ENCODE peak calls at places on chromosome 6, in four cellular contexts. One of them, this sample, is unnamed.

GRCh38 chr6:105562027-105562426 is 159.1 kb upstream of the PREP start:
- DNase-seq in WTC11: no peak
- DNase-seq in SK-N-SH: no peak
- DNase-seq in HepG2: no peak
- DNase-seq in this sample: no peak

GRCh38 chr6:109690373-109690739 is 646 bp downstream of the AK9 start:
- DNase-seq in WTC11: peak; percentile 88
- DNase-seq in HepG2: peak; percentile 15
- DNase-seq in SK-N-SH: peak; percentile 62
- DNase-seq in this sample: peak; percentile 69

GRCh38 chr6:170132011-170132521 is 158.8 kb downstream of the DLL1 start:
- DNase-seq in SK-N-SH: no peak
- DNase-seq in WTC11: no peak
- DNase-seq in HepG2: no peak
- DNase-seq in this sample: no peak

GRCh38 chr6:4313044-4313686 is 177.8 kb upstream of the ECI2 start:
- DNase-seq in SK-N-SH: no peak
- DNase-seq in WTC11: no peak
- DNase-seq in HepG2: no peak
- DNase-seq in this sample: no peak

GRCh38 chr6:63573899-63574553 is 1.7 kb downstream of the LOC128125822 start:
- DNase-seq in WTC11: peak; percentile 29
- DNase-seq in HepG2: peak; percentile 87
- DNase-seq in SK-N-SH: peak; percentile 60
- DNase-seq in this sample: peak; percentile 82

GRCh38 chr6:107807186-107807585 is 16.9 kb downstream of the SCML4 start:
- DNase-seq in SK-N-SH: no peak
- DNase-seq in HepG2: no peak
- DNase-seq in WTC11: no peak
- DNase-seq in this sample: no peak

GRCh38 chr6:17505062-17505476 is 95.0 kb upstream of the FAM8A1 start:
- DNase-seq in HepG2: peak; percentile 15
- DNase-seq in WTC11: no peak
- DNase-seq in SK-N-SH: peak; percentile 32
- DNase-seq in this sample: no peak

GRCh38 chr6:39188577-39188976 is 40.7 kb downstream of the KCNK5 start:
- DNase-seq in HepG2: no peak
- DNase-seq in WTC11: no peak
- DNase-seq in SK-N-SH: no peak
- DNase-seq in this sample: peak; percentile 53

GRCh38 chr6:98634569-98634968 is 199.8 kb upstream of the POU3F2 start:
- DNase-seq in SK-N-SH: no peak
- DNase-seq in WTC11: peak; percentile 24
- DNase-seq in HepG2: no peak
- DNase-seq in this sample: no peak

GRCh38 chr6:11358904-11359840 is 126.7 kb upstream of the NEDD9 start:
- DNase-seq in WTC11: no peak
- DNase-seq in SK-N-SH: no peak
- DNase-seq in HepG2: peak; percentile 93
- DNase-seq in this sample: no peak

GRCh38 chr6:44897286-44897685 is 430.8 kb upstream of the RUNX2 start:
- DNase-seq in WTC11: no peak
- DNase-seq in SK-N-SH: no peak
- DNase-seq in HepG2: no peak
- DNase-seq in this sample: no peak

GRCh38 chr6:154821099-154821498 is 87.9 kb downstream of the SCAF8 start:
- DNase-seq in SK-N-SH: no peak
- DNase-seq in HepG2: no peak
- DNase-seq in WTC11: no peak
- DNase-seq in this sample: no peak

GRCh38 chr6:63802606-63803206 is 167.1 kb downstream of the PHF3 start:
- DNase-seq in WTC11: no peak
- DNase-seq in HepG2: peak; percentile 31
- DNase-seq in SK-N-SH: peak; percentile 12
- DNase-seq in this sample: no peak

GRCh38 chr6:13560651-13561044 is 13.8 kb upstream of the SIRT5 start:
- DNase-seq in SK-N-SH: no peak
- DNase-seq in HepG2: no peak
- DNase-seq in WTC11: no peak
- DNase-seq in this sample: peak; percentile 68

GRCh38 chr6:113299526-113299925 is 557.6 kb upstream of the MARCKS start:
- DNase-seq in HepG2: no peak
- DNase-seq in WTC11: no peak
- DNase-seq in SK-N-SH: no peak
- DNase-seq in this sample: no peak

GRCh38 chr6:36367743-36368142 is 19.7 kb downstream of the ETV7 start:
- DNase-seq in HepG2: no peak
- DNase-seq in WTC11: no peak
- DNase-seq in SK-N-SH: no peak
- DNase-seq in this sample: no peak

GRCh38 chr6:79536615-79536968 is 638 bp downstream of the LCA5 start:
- DNase-seq in WTC11: no peak
- DNase-seq in SK-N-SH: no peak
- DNase-seq in HepG2: no peak
- DNase-seq in this sample: no peak
- TF ChIP-seq FOXJ3 in WTC11: no peak
- TF ChIP-seq FOXJ3 in SK-N-SH: no peak
- TF ChIP-seq FOXJ3 in HepG2: no peak
- TF ChIP-seq FOXJ3 in this sample: no peak

GRCh38 chr6:74798302-74798701 is 407.6 kb downstream of the COL12A1 start:
- DNase-seq in HepG2: no peak
- DNase-seq in SK-N-SH: no peak
- DNase-seq in WTC11: no peak
- DNase-seq in this sample: no peak
- TF ChIP-seq FOXJ3 in HepG2: no peak
- TF ChIP-seq FOXJ3 in SK-N-SH: no peak
- TF ChIP-seq FOXJ3 in WTC11: no peak
- TF ChIP-seq FOXJ3 in this sample: no peak

DNA sequence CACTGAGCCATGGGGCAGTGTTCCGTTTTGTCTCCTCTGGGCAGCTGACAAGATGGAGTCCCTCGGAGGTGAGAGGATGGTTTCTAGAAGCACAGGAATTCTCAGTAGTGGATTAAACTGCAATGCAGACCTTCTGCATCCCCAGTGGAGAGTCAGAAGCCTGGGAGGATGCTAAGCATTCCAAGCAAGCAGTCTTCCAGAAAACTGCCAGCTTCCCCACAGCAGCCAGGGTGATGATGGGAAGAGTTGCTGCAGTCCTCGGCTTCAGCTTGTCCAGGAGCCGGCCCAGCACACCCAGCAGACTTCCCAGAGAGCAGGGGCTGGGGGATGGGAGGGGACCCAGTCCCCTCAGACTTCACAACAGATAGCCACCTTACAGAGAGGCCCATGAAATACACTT is 163.6 kb downstream of the LY86 start:
- DNase-seq in HepG2: no peak
- DNase-seq in SK-N-SH: no peak
- DNase-seq in WTC11: no peak
- DNase-seq in this sample: no peak
- TF ChIP-seq FOXJ3 in HepG2: no peak
- TF ChIP-seq FOXJ3 in SK-N-SH: no peak
- TF ChIP-seq FOXJ3 in WTC11: no peak
- TF ChIP-seq FOXJ3 in this sample: no peak

GRCh38 chr6:86477510-86478166 is 459.7 kb upstream of the HTR1E start:
- DNase-seq in WTC11: peak; percentile 14
- DNase-seq in HepG2: no peak
- DNase-seq in SK-N-SH: no peak
- DNase-seq in this sample: no peak
- TF ChIP-seq FOXJ3 in WTC11: no peak
- TF ChIP-seq FOXJ3 in HepG2: no peak
- TF ChIP-seq FOXJ3 in SK-N-SH: no peak
- TF ChIP-seq FOXJ3 in this sample: no peak

GRCh38 chr6:168714547-168715260 is 273.7 kb downstream of the SMOC2 start:
- DNase-seq in WTC11: no peak
- DNase-seq in SK-N-SH: no peak
- DNase-seq in HepG2: no peak
- DNase-seq in this sample: no peak

GRCh38 chr6:168711666-168712300 is 270.8 kb downstream of the SMOC2 start:
- DNase-seq in WTC11: no peak
- DNase-seq in SK-N-SH: no peak
- DNase-seq in HepG2: no peak
- DNase-seq in this sample: no peak

GRCh38 chr6:168713013-168713412 is 272.0 kb downstream of the SMOC2 start:
- DNase-seq in SK-N-SH: no peak
- DNase-seq in HepG2: no peak
- DNase-seq in WTC11: no peak
- DNase-seq in this sample: no peak

GRCh38 chr6:168715643-168716481 is 274.9 kb downstream of the SMOC2 start:
- DNase-seq in SK-N-SH: no peak
- DNase-seq in WTC11: no peak
- DNase-seq in HepG2: no peak
- DNase-seq in this sample: no peak

DNA sequence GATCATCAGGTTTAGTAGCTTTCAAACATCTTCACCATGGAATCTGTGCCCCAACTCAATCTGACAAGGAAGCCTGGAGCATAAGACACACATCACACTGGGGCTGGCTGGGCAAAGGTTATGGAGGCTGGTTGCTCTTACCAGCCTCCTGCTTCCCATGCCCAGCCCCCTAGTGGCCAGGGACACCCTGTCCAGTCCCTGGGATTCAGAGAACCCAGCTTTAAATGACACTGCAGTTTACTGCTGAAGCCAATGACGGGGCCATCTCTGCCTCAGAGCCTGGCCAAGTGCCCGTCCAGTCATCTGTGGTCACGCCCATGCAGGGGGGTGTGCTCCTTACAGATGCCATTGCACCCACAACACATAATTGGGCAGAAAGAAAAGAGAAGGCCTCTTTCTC is 272.9 kb downstream of the SMOC2 start:
- DNase-seq in SK-N-SH: peak; percentile 59
- DNase-seq in HepG2: peak; percentile 47
- DNase-seq in WTC11: no peak
- DNase-seq in this sample: peak; percentile 45
- TF ChIP-seq FOXJ3 in SK-N-SH: no peak
- TF ChIP-seq FOXJ3 in HepG2: no peak
- TF ChIP-seq FOXJ3 in WTC11: no peak
- TF ChIP-seq FOXJ3 in this sample: no peak